ENCODE peak calls at places on chromosomes 12 and 14, in five cellular contexts. One of them, this sample, is unnamed.

GRCh38 chr12:51926718-51927117 is 19.4 kb downstream of the ACVRL1 start:
- DNase-seq in fibroblast of lung: no peak
- DNase-seq in cardiac muscle cell: peak; percentile 66
- DNase-seq in SK-N-SH: no peak
- DNase-seq in esophagus squamous epithelium: no peak
- DNase-seq in this sample: no peak

GRCh38 chr12:118107026-118107425 is 3.2 kb upstream of the VSIG10 start:
- DNase-seq in fibroblast of lung: no peak
- DNase-seq in cardiac muscle cell: no peak
- DNase-seq in SK-N-SH: no peak
- DNase-seq in esophagus squamous epithelium: no peak
- DNase-seq in this sample: no peak

GRCh38 chr14:89425931-89426330 is 8.9 kb upstream of the FOXN3 start:
- DNase-seq in fibroblast of lung: peak; percentile 99
- DNase-seq in cardiac muscle cell: peak; percentile 98
- DNase-seq in SK-N-SH: no peak
- DNase-seq in esophagus squamous epithelium: no peak
- DNase-seq in this sample: no peak

GRCh38 chr12:118327381-118327780 is 45.3 kb downstream of the TAOK3 start:
- DNase-seq in fibroblast of lung: no peak
- DNase-seq in cardiac muscle cell: no peak
- DNase-seq in SK-N-SH: no peak
- DNase-seq in esophagus squamous epithelium: no peak
- DNase-seq in this sample: no peak

GRCh38 chr14:98952595-98953325 is 319.2 kb downstream of the BCL11B start:
- DNase-seq in fibroblast of lung: peak; percentile 86
- DNase-seq in cardiac muscle cell: peak; percentile 72
- DNase-seq in SK-N-SH: no peak
- DNase-seq in esophagus squamous epithelium: no peak
- DNase-seq in this sample: no peak

GRCh38 chr12:85029456-85029855 is 6.6 kb downstream of the TSPAN19 start:
- DNase-seq in fibroblast of lung: peak; percentile 6
- DNase-seq in cardiac muscle cell: peak; percentile 38
- DNase-seq in SK-N-SH: no peak
- DNase-seq in esophagus squamous epithelium: no peak
- DNase-seq in this sample: no peak

GRCh38 chr12:52217223-52217622 is 15.8 kb upstream of the KRT7 start:
- DNase-seq in fibroblast of lung: no peak
- DNase-seq in cardiac muscle cell: no peak
- DNase-seq in SK-N-SH: no peak
- DNase-seq in esophagus squamous epithelium: no peak
- DNase-seq in this sample: no peak

GRCh38 chr12:71594214-71594948 is 69.3 kb downstream of the ZFC3H1 start:
- DNase-seq in fibroblast of lung: no peak
- DNase-seq in cardiac muscle cell: peak; percentile 77
- DNase-seq in SK-N-SH: peak; percentile 14
- DNase-seq in esophagus squamous epithelium: no peak
- DNase-seq in this sample: no peak

GRCh38 chr14:83867871-83868270 is 1662.1 kb upstream of the FLRT2 start:
- DNase-seq in fibroblast of lung: no peak
- DNase-seq in cardiac muscle cell: no peak
- DNase-seq in SK-N-SH: no peak
- DNase-seq in esophagus squamous epithelium: no peak
- DNase-seq in this sample: peak; percentile 21

GRCh38 chr12:127107744-127108143 is 1159.2 kb upstream of the TMEM132C start:
- DNase-seq in fibroblast of lung: no peak
- DNase-seq in cardiac muscle cell: no peak
- DNase-seq in SK-N-SH: no peak
- DNase-seq in esophagus squamous epithelium: no peak
- DNase-seq in this sample: no peak

GRCh38 chr14:41167040-41167439 is 439.6 kb upstream of the LRFN5 start:
- DNase-seq in fibroblast of lung: no peak
- DNase-seq in cardiac muscle cell: no peak
- DNase-seq in SK-N-SH: no peak
- DNase-seq in esophagus squamous epithelium: no peak
- DNase-seq in this sample: no peak

GRCh38 chr12:39239484-39240143 is 203.3 kb downstream of the KIF21A start:
- DNase-seq in fibroblast of lung: peak; percentile 43
- DNase-seq in cardiac muscle cell: no peak
- DNase-seq in SK-N-SH: no peak
- DNase-seq in esophagus squamous epithelium: no peak
- DNase-seq in this sample: no peak

GRCh38 chr14:28243600-28243999 is 523.0 kb upstream of the FOXG1 start:
- DNase-seq in fibroblast of lung: peak; percentile 23
- DNase-seq in cardiac muscle cell: peak; percentile 34
- DNase-seq in SK-N-SH: no peak
- DNase-seq in esophagus squamous epithelium: no peak
- DNase-seq in this sample: no peak

GRCh38 chr12:130481392-130481879 is 143.7 kb downstream of the PIWIL1 start:
- DNase-seq in fibroblast of lung: no peak
- DNase-seq in cardiac muscle cell: no peak
- DNase-seq in SK-N-SH: no peak
- DNase-seq in esophagus squamous epithelium: no peak
- DNase-seq in this sample: no peak

GRCh38 chr12:76568888-76569551 is 9.4 kb upstream of the OSBPL8 start:
- DNase-seq in fibroblast of lung: no peak
- DNase-seq in cardiac muscle cell: no peak
- DNase-seq in SK-N-SH: no peak
- DNase-seq in esophagus squamous epithelium: no peak
- DNase-seq in this sample: no peak

GRCh38 chr12:6766651-6767300 is 613 bp downstream of the PTMS start:
- DNase-seq in fibroblast of lung: peak; percentile 59
- DNase-seq in cardiac muscle cell: peak; percentile 76
- DNase-seq in SK-N-SH: peak; percentile 86
- DNase-seq in esophagus squamous epithelium: no peak
- DNase-seq in this sample: peak; percentile 65

GRCh38 chr14:69501362-69501964 is 16.9 kb downstream of the PLEKHD1 start:
- DNase-seq in fibroblast of lung: peak; percentile 11
- DNase-seq in cardiac muscle cell: peak; percentile 51
- DNase-seq in SK-N-SH: peak; percentile 57
- DNase-seq in esophagus squamous epithelium: no peak
- DNase-seq in this sample: no peak

GRCh38 chr12:56321027-56321426 is 5.2 kb upstream of the CNPY2 start:
- DNase-seq in fibroblast of lung: no peak
- DNase-seq in cardiac muscle cell: no peak
- DNase-seq in SK-N-SH: no peak
- DNase-seq in esophagus squamous epithelium: no peak
- DNase-seq in this sample: no peak

GRCh38 chr12:94644622-94645021 is 5.7 kb downstream of the TMCC3 start:
- DNase-seq in fibroblast of lung: peak; percentile 88
- DNase-seq in cardiac muscle cell: peak; percentile 66
- DNase-seq in SK-N-SH: no peak
- DNase-seq in esophagus squamous epithelium: no peak
- DNase-seq in this sample: no peak

GRCh38 chr12:26631846-26632245 is 201.1 kb downstream of the ITPR2 start:
- DNase-seq in fibroblast of lung: peak; percentile 74
- DNase-seq in cardiac muscle cell: peak; percentile 42
- DNase-seq in SK-N-SH: no peak
- DNase-seq in esophagus squamous epithelium: no peak
- DNase-seq in this sample: no peak

GRCh38 chr12:52691076-52691764 is 11.0 kb upstream of the KRT1 start:
- DNase-seq in fibroblast of lung: no peak
- DNase-seq in cardiac muscle cell: no peak
- DNase-seq in SK-N-SH: peak; percentile 70
- DNase-seq in esophagus squamous epithelium: no peak
- DNase-seq in this sample: no peak

GRCh38 chr14:102215522-102216250 is 76.0 kb downstream of the WDR20 start:
- DNase-seq in fibroblast of lung: peak; percentile 31
- DNase-seq in cardiac muscle cell: no peak
- DNase-seq in SK-N-SH: no peak
- DNase-seq in esophagus squamous epithelium: no peak
- DNase-seq in this sample: no peak

GRCh38 chr12:39127401-39127800 is 222.0 kb upstream of the CPNE8 start:
- DNase-seq in fibroblast of lung: peak; percentile 83
- DNase-seq in cardiac muscle cell: peak; percentile 43
- DNase-seq in SK-N-SH: no peak
- DNase-seq in esophagus squamous epithelium: no peak
- DNase-seq in this sample: no peak

GRCh38 chr14:62181591-62181990 is 419.4 kb downstream of the SNAPC1 start:
- DNase-seq in fibroblast of lung: peak; percentile 53
- DNase-seq in cardiac muscle cell: no peak
- DNase-seq in SK-N-SH: no peak
- DNase-seq in esophagus squamous epithelium: no peak
- DNase-seq in this sample: no peak

GRCh38 chr14:20632831-20633771 is 8.4 kb downstream of the OR6S1 start:
- DNase-seq in fibroblast of lung: peak; percentile 82
- DNase-seq in cardiac muscle cell: peak; percentile 76
- DNase-seq in SK-N-SH: peak; percentile 43
- DNase-seq in esophagus squamous epithelium: no peak
- DNase-seq in this sample: no peak

DNA sequence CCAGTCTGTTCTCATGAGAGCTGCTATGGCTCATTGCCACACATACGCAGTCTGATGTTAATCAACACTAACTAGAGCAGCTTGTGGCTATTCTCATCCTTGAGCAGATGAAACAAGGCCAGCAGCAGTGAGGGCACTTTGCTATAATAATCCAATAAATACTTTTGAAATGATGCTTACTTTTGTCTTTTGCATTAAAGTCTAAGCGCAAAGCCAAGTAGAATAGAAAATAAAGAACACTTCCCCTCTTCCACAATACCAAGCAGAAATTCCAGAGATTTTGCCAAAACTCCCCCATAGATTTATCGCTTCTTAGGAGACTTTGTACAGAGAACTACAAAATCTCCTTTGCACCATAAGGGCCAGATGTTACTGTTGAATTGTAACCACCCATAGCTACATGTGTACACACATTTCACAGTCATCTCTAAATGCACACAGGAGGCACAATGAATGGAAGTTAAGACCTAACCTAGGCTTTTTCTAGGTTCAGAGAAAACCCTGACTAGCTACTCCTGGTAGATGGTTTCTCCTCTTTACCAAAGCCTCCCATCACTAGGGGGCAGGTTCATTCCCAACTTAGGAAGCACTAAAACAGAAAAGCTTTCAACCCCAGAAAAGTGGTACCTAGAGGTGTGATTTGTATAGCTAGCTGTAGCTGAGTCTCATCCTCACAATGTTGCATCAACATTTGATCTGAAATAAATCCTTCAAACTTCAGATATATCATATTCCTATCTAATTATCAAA is 119.3 kb downstream of the HMGA2 start:
- DNase-seq in fibroblast of lung: no peak
- DNase-seq in cardiac muscle cell: peak; percentile 68
- DNase-seq in SK-N-SH: no peak
- DNase-seq in esophagus squamous epithelium: no peak
- DNase-seq in this sample: no peak
- TF ChIP-seq CTCF in fibroblast of lung: peak; percentile 20
- TF ChIP-seq CTCF in cardiac muscle cell: peak; percentile 16
- TF ChIP-seq CTCF in SK-N-SH: peak; percentile 31
- TF ChIP-seq CTCF in esophagus squamous epithelium: no peak
- TF ChIP-seq CTCF in this sample: no peak

GRCh38 chr12:54002278-54002914 is 2.4 kb downstream of the HOXC9 start:
- DNase-seq in fibroblast of lung: no peak
- DNase-seq in cardiac muscle cell: no peak
- DNase-seq in SK-N-SH: no peak
- DNase-seq in esophagus squamous epithelium: no peak
- DNase-seq in this sample: no peak

GRCh38 chr12:54004063-54004840 is 4.3 kb downstream of the HOXC9 start:
- DNase-seq in fibroblast of lung: no peak
- DNase-seq in cardiac muscle cell: no peak
- DNase-seq in SK-N-SH: no peak
- DNase-seq in esophagus squamous epithelium: no peak
- DNase-seq in this sample: no peak

GRCh38 chr12:54002915-54003339 is 3.0 kb downstream of the HOXC9 start:
- DNase-seq in fibroblast of lung: no peak
- DNase-seq in cardiac muscle cell: no peak
- DNase-seq in SK-N-SH: no peak
- DNase-seq in esophagus squamous epithelium: no peak
- DNase-seq in this sample: no peak

GRCh38 chr12:54004841-54005530 is 3.8 kb upstream of the HOXC8 start:
- DNase-seq in fibroblast of lung: no peak
- DNase-seq in cardiac muscle cell: no peak
- DNase-seq in SK-N-SH: no peak
- DNase-seq in esophagus squamous epithelium: no peak
- DNase-seq in this sample: no peak

DNA sequence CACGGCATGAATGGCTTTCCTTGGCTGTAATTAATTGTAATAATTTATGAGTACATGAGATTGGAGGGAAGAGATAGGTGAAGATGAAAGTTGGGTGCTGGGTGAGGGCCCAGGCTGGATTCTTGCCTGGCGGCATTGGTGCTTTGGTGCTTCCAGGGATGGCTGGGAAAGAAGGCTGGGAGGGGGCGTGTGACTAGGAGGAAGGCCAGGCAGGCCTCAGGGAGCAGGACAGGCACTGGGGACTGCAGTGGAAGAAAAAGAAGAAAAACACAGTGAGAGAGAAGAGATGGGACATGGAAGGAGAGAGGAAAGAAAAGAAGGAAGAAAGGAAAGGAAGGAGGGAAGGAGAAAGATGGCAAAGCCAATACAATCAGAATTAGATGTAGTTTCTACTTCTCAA is 3.7 kb downstream of the HOXC9 start:
- DNase-seq in fibroblast of lung: no peak
- DNase-seq in cardiac muscle cell: no peak
- DNase-seq in SK-N-SH: no peak
- DNase-seq in esophagus squamous epithelium: no peak
- DNase-seq in this sample: no peak
- H3K27me3 ChIP-seq in fibroblast of lung: peaks cover 80% of the 10 kb centered on the region
- H3K27me3 ChIP-seq in cardiac muscle cell: peaks cover 100% of the 10 kb centered on the region
- H3K27me3 ChIP-seq in SK-N-SH: peaks cover 1% of the 10 kb centered on the region
- H3K27me3 ChIP-seq in esophagus squamous epithelium: peaks cover 86% of the 10 kb centered on the region
- H3K27me3 ChIP-seq in this sample: peaks cover 53% of the 10 kb centered on the region

GRCh38 chr14:67485501-67486095 is 2.9 kb downstream of the TMEM229B start:
- DNase-seq in fibroblast of lung: peak; percentile 11
- DNase-seq in cardiac muscle cell: peak; percentile 67
- DNase-seq in SK-N-SH: no peak
- DNase-seq in esophagus squamous epithelium: no peak
- DNase-seq in this sample: no peak
- TF ChIP-seq CTCF in fibroblast of lung: no peak
- TF ChIP-seq CTCF in cardiac muscle cell: no peak
- TF ChIP-seq CTCF in SK-N-SH: no peak
- TF ChIP-seq CTCF in esophagus squamous epithelium: no peak
- TF ChIP-seq CTCF in this sample: no peak

DNA sequence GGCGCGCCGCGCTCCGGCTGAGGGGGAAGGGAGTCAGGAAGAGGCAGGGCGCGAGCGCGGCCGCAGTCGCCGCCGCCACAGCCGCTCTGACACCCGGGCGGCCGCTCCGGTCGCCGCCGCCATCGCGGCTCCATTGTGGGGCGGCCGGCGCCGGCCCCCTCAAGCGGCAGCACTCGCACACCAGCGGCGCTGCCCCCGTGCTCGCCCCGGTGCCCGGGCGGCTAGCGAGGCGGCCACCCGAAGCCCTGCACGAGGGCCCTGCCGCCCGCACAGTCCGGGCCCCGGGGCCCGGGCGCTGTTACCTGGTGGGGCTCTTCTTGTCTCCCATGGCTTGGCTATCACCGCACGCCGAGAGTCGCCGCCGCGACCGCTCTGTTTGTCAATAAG is 202 bp downstream of the YAF2 start:
- DNase-seq in fibroblast of lung: no peak
- DNase-seq in cardiac muscle cell: no peak
- DNase-seq in SK-N-SH: no peak
- DNase-seq in esophagus squamous epithelium: no peak
- DNase-seq in this sample: no peak
- H3K27me3 ChIP-seq in fibroblast of lung: no peaks in the 10 kb centered on the region
- H3K27me3 ChIP-seq in cardiac muscle cell: peaks cover 7% of the 10 kb centered on the region
- H3K27me3 ChIP-seq in SK-N-SH: no peaks in the 10 kb centered on the region
- H3K27me3 ChIP-seq in esophagus squamous epithelium: no peaks in the 10 kb centered on the region
- H3K27me3 ChIP-seq in this sample: no peaks in the 10 kb centered on the region

This sample was measured in tibial nerve.